ENCODE peak calls at places on chromosome 5, in eight cellular contexts. One of them, this sample, is unnamed.

GRCh38 chr5:180360078-180360957 is 7.2 kb upstream of the GFPT2 start:
- DNase-seq in fibroblast of pulmonary artery: no peak
- DNase-seq in CD8-positive, alpha-beta T cell: no peak
- DNase-seq in lower lobe of right lung: no peak
- DNase-seq in fibroblast of villous mesenchyme: no peak
- DNase-seq in fibroblast of mammary gland: no peak
- DNase-seq in tibial artery: no peak
- DNase-seq in heart left ventricle: no peak
- DNase-seq in this sample: no peak

GRCh38 chr5:113274836-113275414 is 159.9 kb downstream of the TSSK1B start:
- DNase-seq in fibroblast of pulmonary artery: no peak
- DNase-seq in CD8-positive, alpha-beta T cell: no peak
- DNase-seq in lower lobe of right lung: no peak
- DNase-seq in fibroblast of villous mesenchyme: no peak
- DNase-seq in fibroblast of mammary gland: no peak
- DNase-seq in tibial artery: no peak
- DNase-seq in heart left ventricle: no peak
- DNase-seq in this sample: no peak

GRCh38 chr5:181170996-181171395 is 23.6 kb downstream of the OR2V2 start:
- DNase-seq in fibroblast of pulmonary artery: no peak
- DNase-seq in CD8-positive, alpha-beta T cell: no peak
- DNase-seq in lower lobe of right lung: no peak
- DNase-seq in fibroblast of villous mesenchyme: peak
- DNase-seq in fibroblast of mammary gland: no peak
- DNase-seq in tibial artery: no peak
- DNase-seq in heart left ventricle: no peak
- DNase-seq in this sample: no peak

GRCh38 chr5:29982446-29982845 is 1211.0 kb upstream of the CDH6 start:
- DNase-seq in fibroblast of pulmonary artery: no peak
- DNase-seq in CD8-positive, alpha-beta T cell: no peak
- DNase-seq in lower lobe of right lung: no peak
- DNase-seq in fibroblast of villous mesenchyme: no peak
- DNase-seq in fibroblast of mammary gland: no peak
- DNase-seq in tibial artery: no peak
- DNase-seq in heart left ventricle: no peak
- DNase-seq in this sample: no peak

GRCh38 chr5:173777669-173778068 is 110.5 kb upstream of the CPEB4 start:
- DNase-seq in fibroblast of pulmonary artery: no peak
- DNase-seq in CD8-positive, alpha-beta T cell: no peak
- DNase-seq in lower lobe of right lung: no peak
- DNase-seq in fibroblast of villous mesenchyme: no peak
- DNase-seq in fibroblast of mammary gland: no peak
- DNase-seq in tibial artery: no peak
- DNase-seq in heart left ventricle: no peak
- DNase-seq in this sample: no peak

GRCh38 chr5:75656311-75657003 is 45.2 kb downstream of the ANKDD1B start:
- DNase-seq in fibroblast of pulmonary artery: peak
- DNase-seq in CD8-positive, alpha-beta T cell: no peak
- DNase-seq in lower lobe of right lung: no peak
- DNase-seq in fibroblast of villous mesenchyme: no peak
- DNase-seq in fibroblast of mammary gland: peak
- DNase-seq in tibial artery: no peak
- DNase-seq in heart left ventricle: no peak
- DNase-seq in this sample: no peak

GRCh38 chr5:38329132-38329715 is 70.9 kb downstream of the EGFLAM start:
- DNase-seq in fibroblast of pulmonary artery: peak
- DNase-seq in CD8-positive, alpha-beta T cell: no peak
- DNase-seq in lower lobe of right lung: no peak
- DNase-seq in fibroblast of villous mesenchyme: no peak
- DNase-seq in fibroblast of mammary gland: peak
- DNase-seq in tibial artery: no peak
- DNase-seq in heart left ventricle: no peak
- DNase-seq in this sample: no peak

GRCh38 chr5:18992264-18992663 is 995.7 kb downstream of the CDH18 start:
- DNase-seq in fibroblast of pulmonary artery: no peak
- DNase-seq in CD8-positive, alpha-beta T cell: no peak
- DNase-seq in lower lobe of right lung: no peak
- DNase-seq in fibroblast of villous mesenchyme: no peak
- DNase-seq in fibroblast of mammary gland: no peak
- DNase-seq in tibial artery: no peak
- DNase-seq in heart left ventricle: no peak
- DNase-seq in this sample: no peak

GRCh38 chr5:172541119-172541763 is 86.9 kb upstream of the SH3PXD2B start:
- DNase-seq in fibroblast of pulmonary artery: no peak
- DNase-seq in CD8-positive, alpha-beta T cell: no peak
- DNase-seq in lower lobe of right lung: no peak
- DNase-seq in fibroblast of villous mesenchyme: peak
- DNase-seq in fibroblast of mammary gland: no peak
- DNase-seq in tibial artery: peak
- DNase-seq in heart left ventricle: no peak
- DNase-seq in this sample: no peak

GRCh38 chr5:131795879-131796792 is 681 bp downstream of the FNIP1 start:
- DNase-seq in fibroblast of pulmonary artery: peak
- DNase-seq in CD8-positive, alpha-beta T cell: no peak
- DNase-seq in lower lobe of right lung: peak
- DNase-seq in fibroblast of villous mesenchyme: peak
- DNase-seq in fibroblast of mammary gland: peak
- DNase-seq in tibial artery: peak
- DNase-seq in heart left ventricle: peak
- DNase-seq in this sample: no peak

GRCh38 chr5:144125163-144125726 is 45.2 kb downstream of the YIPF5 start:
- DNase-seq in fibroblast of pulmonary artery: peak
- DNase-seq in CD8-positive, alpha-beta T cell: no peak
- DNase-seq in lower lobe of right lung: no peak
- DNase-seq in fibroblast of villous mesenchyme: peak
- DNase-seq in fibroblast of mammary gland: peak
- DNase-seq in tibial artery: no peak
- DNase-seq in heart left ventricle: no peak
- DNase-seq in this sample: no peak

GRCh38 chr5:82185842-82186241 is 92.3 kb downstream of the RPS23 start:
- DNase-seq in fibroblast of pulmonary artery: no peak
- DNase-seq in CD8-positive, alpha-beta T cell: no peak
- DNase-seq in lower lobe of right lung: no peak
- DNase-seq in fibroblast of villous mesenchyme: no peak
- DNase-seq in fibroblast of mammary gland: no peak
- DNase-seq in tibial artery: no peak
- DNase-seq in heart left ventricle: no peak
- DNase-seq in this sample: no peak

GRCh38 chr5:139897342-139897741 is 101.7 kb downstream of the PSD2 start:
- DNase-seq in fibroblast of pulmonary artery: no peak
- DNase-seq in CD8-positive, alpha-beta T cell: no peak
- DNase-seq in lower lobe of right lung: no peak
- DNase-seq in fibroblast of villous mesenchyme: no peak
- DNase-seq in fibroblast of mammary gland: no peak
- DNase-seq in tibial artery: no peak
- DNase-seq in heart left ventricle: no peak
- DNase-seq in this sample: no peak

GRCh38 chr5:124663101-124663506 is 83.3 kb downstream of the ZNF608 start:
- DNase-seq in fibroblast of pulmonary artery: no peak
- DNase-seq in CD8-positive, alpha-beta T cell: no peak
- DNase-seq in lower lobe of right lung: no peak
- DNase-seq in fibroblast of villous mesenchyme: no peak
- DNase-seq in fibroblast of mammary gland: no peak
- DNase-seq in tibial artery: no peak
- DNase-seq in heart left ventricle: no peak
- DNase-seq in this sample: no peak

GRCh38 chr5:3103241-3103855 is 351.9 kb upstream of the IRX2 start:
- DNase-seq in fibroblast of pulmonary artery: no peak
- DNase-seq in CD8-positive, alpha-beta T cell: no peak
- DNase-seq in lower lobe of right lung: no peak
- DNase-seq in fibroblast of villous mesenchyme: no peak
- DNase-seq in fibroblast of mammary gland: no peak
- DNase-seq in tibial artery: no peak
- DNase-seq in heart left ventricle: no peak
- DNase-seq in this sample: no peak

DNA sequence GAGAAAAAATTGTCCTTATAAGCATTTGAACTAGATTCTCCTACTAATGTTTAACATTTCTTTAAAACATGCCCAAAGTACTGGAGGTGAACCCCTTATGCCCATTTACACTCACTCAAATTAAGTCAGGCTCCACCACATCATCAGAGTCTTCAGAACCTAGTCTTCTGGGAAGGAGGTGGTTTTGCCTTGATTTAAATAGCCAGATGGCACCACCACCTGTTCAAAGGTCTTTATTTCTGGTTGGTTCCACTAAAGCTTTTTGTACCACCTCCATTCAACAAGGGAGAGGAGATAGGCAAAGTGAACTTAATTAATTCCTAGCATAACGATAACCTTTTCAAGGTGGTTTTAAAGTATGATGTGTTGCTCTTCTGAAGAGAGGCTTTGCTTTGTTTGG is 189.5 kb downstream of the SLF1 start:
- DNase-seq in fibroblast of pulmonary artery: no peak
- DNase-seq in CD8-positive, alpha-beta T cell: no peak
- DNase-seq in lower lobe of right lung: no peak
- DNase-seq in fibroblast of villous mesenchyme: no peak
- DNase-seq in fibroblast of mammary gland: no peak
- DNase-seq in tibial artery: no peak
- DNase-seq in heart left ventricle: no peak
- DNase-seq in this sample: no peak
- TF ChIP-seq CTCF in fibroblast of pulmonary artery: no peak
- TF ChIP-seq CTCF in CD8-positive, alpha-beta T cell: no peak
- TF ChIP-seq CTCF in lower lobe of right lung: no peak
- TF ChIP-seq CTCF in fibroblast of villous mesenchyme: no peak
- TF ChIP-seq CTCF in fibroblast of mammary gland: no peak
- TF ChIP-seq CTCF in tibial artery: no peak
- TF ChIP-seq CTCF in heart left ventricle: no peak
- TF ChIP-seq CTCF in this sample: no peak

GRCh38 chr5:36691993-36692392 is 85.6 kb downstream of the SLC1A3 start:
- DNase-seq in fibroblast of pulmonary artery: no peak
- DNase-seq in CD8-positive, alpha-beta T cell: no peak
- DNase-seq in lower lobe of right lung: no peak
- DNase-seq in fibroblast of villous mesenchyme: no peak
- DNase-seq in fibroblast of mammary gland: peak
- DNase-seq in tibial artery: no peak
- DNase-seq in heart left ventricle: no peak
- DNase-seq in this sample: no peak

GRCh38 chr5:36694351-36694750 is 87.9 kb downstream of the SLC1A3 start:
- DNase-seq in fibroblast of pulmonary artery: no peak
- DNase-seq in CD8-positive, alpha-beta T cell: no peak
- DNase-seq in lower lobe of right lung: no peak
- DNase-seq in fibroblast of villous mesenchyme: peak
- DNase-seq in fibroblast of mammary gland: peak
- DNase-seq in tibial artery: no peak
- DNase-seq in heart left ventricle: no peak
- DNase-seq in this sample: no peak

GRCh38 chr5:36691241-36691640 is 84.8 kb downstream of the SLC1A3 start:
- DNase-seq in fibroblast of pulmonary artery: no peak
- DNase-seq in CD8-positive, alpha-beta T cell: no peak
- DNase-seq in lower lobe of right lung: no peak
- DNase-seq in fibroblast of villous mesenchyme: no peak
- DNase-seq in fibroblast of mammary gland: peak
- DNase-seq in tibial artery: no peak
- DNase-seq in heart left ventricle: no peak
- DNase-seq in this sample: no peak

GRCh38 chr5:36690041-36690941 is 83.9 kb downstream of the SLC1A3 start:
- DNase-seq in fibroblast of pulmonary artery: peak
- DNase-seq in CD8-positive, alpha-beta T cell: peak
- DNase-seq in lower lobe of right lung: peak
- DNase-seq in fibroblast of villous mesenchyme: peak
- DNase-seq in fibroblast of mammary gland: peak
- DNase-seq in tibial artery: peak
- DNase-seq in heart left ventricle: peak
- DNase-seq in this sample: peak

DNA sequence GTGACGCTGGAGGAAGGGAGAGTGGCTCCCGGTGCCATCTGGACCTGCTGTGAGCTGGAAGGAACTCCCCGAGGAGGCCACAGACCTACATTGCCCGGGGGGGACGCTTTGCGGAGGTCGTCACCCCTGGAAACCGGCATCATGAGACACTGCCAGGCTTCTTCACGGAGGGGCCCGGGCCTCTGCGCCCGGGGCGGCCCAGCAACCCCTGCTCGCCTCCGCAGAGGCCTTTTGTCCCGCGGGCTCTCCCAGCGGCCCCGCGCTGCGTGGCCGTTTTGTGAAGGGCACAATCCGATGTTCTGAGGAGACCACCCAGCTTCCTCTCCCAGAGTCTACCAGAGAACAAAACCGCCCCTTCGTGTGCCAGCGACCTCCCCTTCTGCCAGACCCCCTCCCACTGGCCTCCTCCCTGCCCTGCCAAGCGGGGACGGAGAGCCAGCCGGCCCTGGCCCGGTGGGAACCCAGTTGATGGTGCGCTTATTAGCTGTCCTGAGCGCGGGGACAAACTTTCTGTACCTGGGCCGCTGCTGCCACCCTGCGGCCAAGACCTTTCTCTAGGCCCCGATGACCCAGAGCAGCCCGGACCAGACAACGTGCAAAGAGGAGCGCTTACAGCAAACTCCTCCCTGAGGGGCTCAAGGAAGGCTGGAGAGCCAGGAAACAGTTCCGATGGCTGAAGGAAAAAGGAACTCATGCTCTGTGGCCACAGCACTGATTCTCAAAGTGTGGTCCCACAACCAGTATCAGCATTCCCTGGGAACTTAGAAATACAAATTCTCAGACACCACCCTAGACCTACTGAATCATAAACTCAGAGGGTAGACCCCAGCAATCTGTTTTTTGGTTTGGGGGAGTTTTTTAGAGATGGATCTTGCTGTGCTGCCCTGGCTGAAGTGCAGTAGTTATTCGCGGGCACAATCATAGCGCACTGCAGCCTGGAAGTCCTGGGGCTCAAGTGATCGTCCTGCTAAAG is 86.7 kb downstream of the SLC1A3 start:
- DNase-seq in fibroblast of pulmonary artery: peak
- DNase-seq in CD8-positive, alpha-beta T cell: no peak
- DNase-seq in lower lobe of right lung: peak
- DNase-seq in fibroblast of villous mesenchyme: peak
- DNase-seq in fibroblast of mammary gland: peak
- DNase-seq in tibial artery: peak
- DNase-seq in heart left ventricle: peak
- DNase-seq in this sample: no peak
- H3K4me3 ChIP-seq in fibroblast of pulmonary artery: peak
- H3K4me3 ChIP-seq in CD8-positive, alpha-beta T cell: no peak
- H3K4me3 ChIP-seq in lower lobe of right lung: peak
- H3K4me3 ChIP-seq in fibroblast of villous mesenchyme: peak
- H3K4me3 ChIP-seq in fibroblast of mammary gland: peak
- H3K4me3 ChIP-seq in tibial artery: peak
- H3K4me3 ChIP-seq in heart left ventricle: peak
- H3K4me3 ChIP-seq in this sample: peak

GRCh38 chr5:73233461-73234151 is 60.6 kb downstream of the TMEM174 start:
- DNase-seq in fibroblast of pulmonary artery: no peak
- DNase-seq in CD8-positive, alpha-beta T cell: no peak
- DNase-seq in lower lobe of right lung: no peak
- DNase-seq in fibroblast of villous mesenchyme: no peak
- DNase-seq in fibroblast of mammary gland: no peak
- DNase-seq in tibial artery: no peak
- DNase-seq in heart left ventricle: no peak
- DNase-seq in this sample: no peak
- TF ChIP-seq CTCF in fibroblast of pulmonary artery: no peak
- TF ChIP-seq CTCF in CD8-positive, alpha-beta T cell: no peak
- TF ChIP-seq CTCF in lower lobe of right lung: no peak
- TF ChIP-seq CTCF in fibroblast of villous mesenchyme: no peak
- TF ChIP-seq CTCF in fibroblast of mammary gland: no peak
- TF ChIP-seq CTCF in tibial artery: no peak
- TF ChIP-seq CTCF in heart left ventricle: peak
- TF ChIP-seq CTCF in this sample: no peak

DNA sequence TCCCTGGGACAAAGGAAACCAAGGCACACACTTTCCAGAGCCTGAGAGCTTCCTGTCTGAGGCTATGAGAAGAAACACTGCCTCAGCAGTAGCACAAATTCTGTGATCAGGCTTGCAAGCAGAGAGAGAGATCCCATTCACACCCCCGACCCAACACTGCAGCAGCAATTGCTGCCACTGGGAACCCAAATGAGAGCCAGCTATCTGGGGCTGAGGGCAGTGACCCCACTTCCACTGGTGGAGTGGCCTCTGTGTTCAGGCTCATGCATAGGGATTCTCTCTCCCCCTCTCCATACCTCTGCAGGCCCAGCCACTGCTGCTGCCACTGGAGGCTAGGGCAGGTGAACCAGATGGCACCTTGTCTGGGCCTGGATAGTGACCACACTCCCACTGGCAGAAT is 95.2 kb downstream of the TMEM232 start:
- DNase-seq in fibroblast of pulmonary artery: no peak
- DNase-seq in CD8-positive, alpha-beta T cell: no peak
- DNase-seq in lower lobe of right lung: no peak
- DNase-seq in fibroblast of villous mesenchyme: no peak
- DNase-seq in fibroblast of mammary gland: no peak
- DNase-seq in tibial artery: no peak
- DNase-seq in heart left ventricle: no peak
- DNase-seq in this sample: no peak
- H3K4me3 ChIP-seq in fibroblast of pulmonary artery: no peak
- H3K4me3 ChIP-seq in CD8-positive, alpha-beta T cell: no peak
- H3K4me3 ChIP-seq in lower lobe of right lung: no peak
- H3K4me3 ChIP-seq in fibroblast of villous mesenchyme: no peak
- H3K4me3 ChIP-seq in fibroblast of mammary gland: no peak
- H3K4me3 ChIP-seq in tibial artery: no peak
- H3K4me3 ChIP-seq in heart left ventricle: no peak
- H3K4me3 ChIP-seq in this sample: no peak

This sample was measured in HFF-Myc.